ENCODE peak calls at places on chromosomes 12 and 14, in seven cellular contexts. One of them, this sample, is unnamed.

GRCh38 chr14:57290753-57291152 is 22.0 kb downstream of the AP5M1 start:
- DNase-seq in foreskin fibroblast: no peak
- DNase-seq in HFF-Myc: no peak
- DNase-seq in NCI-H1048: no peak
- DNase-seq in IMR-90: no peak
- DNase-seq in globus pallidus: no peak
- DNase-seq in effector memory CD4-positive, alpha-beta T cell: no peak
- DNase-seq in this sample: no peak

GRCh38 chr12:86543716-86544115 is 287.5 kb upstream of the MGAT4C start:
- DNase-seq in foreskin fibroblast: no peak
- DNase-seq in HFF-Myc: no peak
- DNase-seq in NCI-H1048: no peak
- DNase-seq in IMR-90: no peak
- DNase-seq in globus pallidus: no peak
- DNase-seq in effector memory CD4-positive, alpha-beta T cell: no peak
- DNase-seq in this sample: no peak

GRCh38 chr12:127548123-127548553 is 718.8 kb upstream of the TMEM132C start:
- DNase-seq in foreskin fibroblast: peak
- DNase-seq in HFF-Myc: peak
- DNase-seq in NCI-H1048: no peak
- DNase-seq in IMR-90: peak
- DNase-seq in globus pallidus: no peak
- DNase-seq in effector memory CD4-positive, alpha-beta T cell: no peak
- DNase-seq in this sample: peak

GRCh38 chr12:30792085-30792484 is 37.3 kb upstream of the CAPRIN2 start:
- DNase-seq in foreskin fibroblast: no peak
- DNase-seq in HFF-Myc: no peak
- DNase-seq in NCI-H1048: no peak
- DNase-seq in IMR-90: no peak
- DNase-seq in globus pallidus: no peak
- DNase-seq in effector memory CD4-positive, alpha-beta T cell: no peak
- DNase-seq in this sample: no peak

GRCh38 chr12:50157259-50157658 is 9.9 kb downstream of the CERS5 start:
- DNase-seq in foreskin fibroblast: no peak
- DNase-seq in HFF-Myc: no peak
- DNase-seq in NCI-H1048: no peak
- DNase-seq in IMR-90: peak
- DNase-seq in globus pallidus: no peak
- DNase-seq in effector memory CD4-positive, alpha-beta T cell: no peak
- DNase-seq in this sample: no peak

GRCh38 chr14:70045296-70045695 is 143.5 kb downstream of the SLC8A3 start:
- DNase-seq in foreskin fibroblast: no peak
- DNase-seq in HFF-Myc: no peak
- DNase-seq in NCI-H1048: no peak
- DNase-seq in IMR-90: no peak
- DNase-seq in globus pallidus: no peak
- DNase-seq in effector memory CD4-positive, alpha-beta T cell: no peak
- DNase-seq in this sample: no peak

GRCh38 chr12:103538397-103538796 is 42.6 kb upstream of the C12orf42 start:
- DNase-seq in foreskin fibroblast: no peak
- DNase-seq in HFF-Myc: no peak
- DNase-seq in NCI-H1048: no peak
- DNase-seq in IMR-90: no peak
- DNase-seq in globus pallidus: no peak
- DNase-seq in effector memory CD4-positive, alpha-beta T cell: no peak
- DNase-seq in this sample: no peak

GRCh38 chr12:49092086-49092815 is 2.4 kb downstream of the DHH start:
- DNase-seq in foreskin fibroblast: no peak
- DNase-seq in HFF-Myc: no peak
- DNase-seq in NCI-H1048: no peak
- DNase-seq in IMR-90: peak
- DNase-seq in globus pallidus: peak
- DNase-seq in effector memory CD4-positive, alpha-beta T cell: peak
- DNase-seq in this sample: no peak

GRCh38 chr12:68675098-68675842 is 11.5 kb upstream of the NUP107 start:
- DNase-seq in foreskin fibroblast: no peak
- DNase-seq in HFF-Myc: no peak
- DNase-seq in NCI-H1048: no peak
- DNase-seq in IMR-90: no peak
- DNase-seq in globus pallidus: no peak
- DNase-seq in effector memory CD4-positive, alpha-beta T cell: peak
- DNase-seq in this sample: no peak